ENCODE peak calls at places on chromosome 10, in ten cellular contexts. G, X, O, U, S, Q, F, K, V and H are unnamed samples.
A peak's percentile ranks its signal among the peaks of the same experiment; 100 is the strongest.

GRCh38 chr10:128996092-128996491 is 470.9 kb upstream of the MGMT start:
- DNase-seq in G (no peak), X (no peak), O (no peak), U (no peak), S (no peak), Q (no peak), F (no peak), K (no peak), V (no peak), H (no peak)

GRCh38 chr10:114379631-114380041 is 24.7 kb downstream of the AFAP1L2 start:
- DNase-seq in G (no peak), X (no peak), O (no peak), U (no peak), S (no peak), Q (no peak), F (peak; percentile 45), K (no peak), V (no peak), H (no peak)

GRCh38 chr10:101838416-101838970 is 5.1 kb downstream of the KCNIP2 start:
- DNase-seq in G (no peak), X (no peak), O (no peak), U (no peak), S (no peak), Q (no peak), F (no peak), K (no peak), V (no peak), H (no peak)

GRCh38 chr10:4246881-4247358 is 461.9 kb upstream of the KLF6 start:
- DNase-seq in G (no peak), X (no peak), O (no peak), U (no peak), S (no peak), Q (no peak), F (no peak), K (no peak), V (no peak), H (no peak)

GRCh38 chr10:27527597-27528295 is 23.6 kb downstream of the RAB18 start:
- DNase-seq in G (no peak), X (no peak), O (no peak), U (no peak), S (no peak), Q (no peak), F (no peak), K (no peak), V (no peak), H (no peak)

GRCh38 chr10:31129261-31129660 is 97.6 kb upstream of the ZNF438 start:
- DNase-seq in G (no peak), X (peak; percentile 64), O (peak; percentile 27), U (no peak), S (no peak), Q (peak; percentile 34), F (peak; percentile 87), K (peak; percentile 62), V (peak; percentile 17), H (no peak)

GRCh38 chr10:126384269-126384873 is 3.9 kb downstream of the ADAM12 start:
- DNase-seq in G (no peak), X (no peak), O (no peak), U (no peak), S (no peak), Q (no peak), F (no peak), K (no peak), V (no peak), H (no peak)

GRCh38 chr10:132389631-132390454 is 7.2 kb upstream of the PWWP2B start:
- DNase-seq in G (no peak), X (no peak), O (no peak), U (no peak), S (no peak), Q (no peak), F (peak; percentile 69), K (peak; percentile 9), V (peak; percentile 50), H (peak; percentile 49)

GRCh38 chr10:43134126-43134905 is 3.9 kb upstream of the CSGALNACT2 start:
- DNase-seq in G (no peak), X (no peak), O (no peak), U (no peak), S (no peak), Q (no peak), F (no peak), K (no peak), V (no peak), H (no peak)

GRCh38 chr10:42491801-42492200 is 146.6 kb downstream of the ZNF33B start:
- DNase-seq in G (no peak), X (no peak), O (no peak), U (no peak), S (no peak), Q (no peak), F (no peak), K (no peak), V (no peak), H (no peak)

GRCh38 chr10:83469719-83470336 is 669.5 kb upstream of the GHITM start:
- DNase-seq in G (no peak), X (no peak), O (no peak), U (no peak), S (no peak), Q (no peak), F (no peak), K (no peak), V (no peak), H (no peak)

GRCh38 chr10:75358835-75359421 is 42.6 kb downstream of the ZNF503 start:
- DNase-seq in G (peak; percentile 94), X (no peak), O (no peak), U (no peak), S (no peak), Q (no peak), F (no peak), K (no peak), V (no peak), H (peak; percentile 49)

GRCh38 chr10:126094537-126094936 is 198.2 kb downstream of the FANK1 start:
- DNase-seq in G (no peak), X (no peak), O (no peak), U (no peak), S (no peak), Q (no peak), F (no peak), K (no peak), V (no peak), H (no peak)

GRCh38 chr10:81920213-81920829 is 45.3 kb downstream of the NRG3 start:
- DNase-seq in G (no peak), X (no peak), O (peak; percentile 48), U (no peak), S (peak; percentile 9), Q (no peak), F (no peak), K (no peak), V (peak; percentile 51), H (no peak)
- TF ChIP-seq CTCF in G (peak; percentile 55), X (peak; percentile 13), O (peak; percentile 80), U (no peak), S (peak; percentile 65), Q (no peak), F (no peak), K (no peak), V (peak; percentile 75), H (peak; percentile 48)

GRCh38 chr10:11270135-11270857 is 252.6 kb downstream of the CELF2 start:
- DNase-seq in G (no peak), X (peak; percentile 83), O (peak; percentile 93), U (peak; percentile 43), S (peak; percentile 95), Q (no peak), F (peak; percentile 84), K (peak; percentile 71), V (peak; percentile 94), H (no peak)

GRCh38 chr10:11276475-11276990 is 258.9 kb downstream of the CELF2 start:
- DNase-seq in G (no peak), X (no peak), O (no peak), U (no peak), S (no peak), Q (no peak), F (no peak), K (no peak), V (no peak), H (no peak)

GRCh38 chr10:11272915-11273389 is 255.3 kb downstream of the CELF2 start:
- DNase-seq in G (no peak), X (no peak), O (no peak), U (no peak), S (peak; percentile 87), Q (no peak), F (no peak), K (no peak), V (no peak), H (no peak)

GRCh38 chr10:11265486-11265885 is 247.8 kb downstream of the CELF2 start:
- DNase-seq in G (no peak), X (no peak), O (no peak), U (no peak), S (no peak), Q (no peak), F (no peak), K (no peak), V (no peak), H (no peak)

GRCh38 chr10:11270858-11271179 is 253.1 kb downstream of the CELF2 start:
- DNase-seq in G (no peak), X (no peak), O (no peak), U (no peak), S (no peak), Q (no peak), F (no peak), K (no peak), V (no peak), H (no peak)
- TF ChIP-seq CTCF in G (no peak), X (no peak), O (no peak), U (no peak), S (no peak), Q (peak; percentile 12), F (no peak), K (no peak), V (no peak), H (peak; percentile 45)

GRCh38 chr10:52903397-52903938 is 130.9 kb upstream of the MBL2 start:
- DNase-seq in G (no peak), X (no peak), O (peak; percentile 30), U (no peak), S (no peak), Q (no peak), F (no peak), K (no peak), V (no peak), H (no peak)
- TF ChIP-seq CTCF in G (no peak), X (no peak), O (no peak), U (no peak), S (no peak), Q (no peak), F (no peak), K (no peak), V (no peak), H (no peak)

GRCh38 chr10:15265076-15265475 is 96.6 kb upstream of the NMT2 start:
- DNase-seq in G (no peak), X (no peak), O (no peak), U (no peak), S (peak; percentile 16), Q (no peak), F (no peak), K (no peak), V (no peak), H (no peak)

GRCh38 chr10:15267496-15267895 is 99.0 kb upstream of the NMT2 start:
- DNase-seq in G (no peak), X (no peak), O (no peak), U (no peak), S (no peak), Q (no peak), F (no peak), K (no peak), V (no peak), H (no peak)

GRCh38 chr10:15265558-15265957 is 97.1 kb upstream of the NMT2 start:
- DNase-seq in G (no peak), X (no peak), O (no peak), U (no peak), S (no peak), Q (no peak), F (no peak), K (no peak), V (no peak), H (no peak)

GRCh38 chr10:15263657-15264323 is 95.3 kb upstream of the NMT2 start:
- DNase-seq in G (no peak), X (no peak), O (no peak), U (no peak), S (no peak), Q (no peak), F (no peak), K (no peak), V (no peak), H (no peak)

GRCh38 chr10:15266117-15266516 is 97.6 kb upstream of the NMT2 start:
- DNase-seq in G (no peak), X (no peak), O (no peak), U (no peak), S (no peak), Q (no peak), F (no peak), K (no peak), V (no peak), H (no peak)
- TF ChIP-seq CTCF in G (no peak), X (no peak), O (no peak), U (no peak), S (no peak), Q (no peak), F (no peak), K (no peak), V (no peak), H (no peak)